ENCODE peak calls at places on chromosomes 5 and 9, in ten cellular contexts. H is kidney; X is pancreas; T is CD8-positive, alpha-beta memory T cell; Q is transverse colon; J is GM23248; Z is left ventricle myocardium inferior; N is aorta; P is CD4-positive, CD25-positive, alpha-beta regulatory T cell; A is heart left ventricle. R is an unnamed sample.

GRCh38 chr9:128116104-128117083 is 11.1 kb downstream of the PTGES2 start:
- DNase-seq in H (peak; percentile 60), X (no peak), T (no peak), Q (peak; percentile 24), J (no peak), Z (no peak), N (peak; percentile 73), P (no peak), A (peak; percentile 22), R (peak; percentile 33)

GRCh38 chr5:55407059-55407684 is 99.4 kb downstream of the MTREX start:
- DNase-seq in H (no peak), X (no peak), T (no peak), Q (no peak), J (peak; percentile 76), Z (no peak), N (no peak), P (no peak), A (no peak), R (no peak)

GRCh38 chr5:33409435-33410146 is 31.2 kb upstream of the TARS1 start:
- DNase-seq in H (no peak), X (no peak), T (no peak), Q (peak; percentile 57), J (peak; percentile 53), Z (peak; percentile 22), N (no peak), P (no peak), A (no peak), R (no peak)

GRCh38 chr5:21672911-21673310 is 1180.2 kb downstream of the CDH12 start:
- DNase-seq in H (no peak), X (no peak), T (no peak), Q (no peak), J (no peak), Z (no peak), N (no peak), P (no peak), A (no peak), R (no peak)

GRCh38 chr9:3007331-3007730 is 163.4 kb upstream of the PUM3 start:
- DNase-seq in H (no peak), X (no peak), T (no peak), Q (no peak), J (no peak), Z (no peak), N (no peak), P (no peak), A (no peak), R (peak; percentile 39)

GRCh38 chr9:110538169-110538568 is 41.4 kb downstream of the SVEP1 start:
- DNase-seq in H (no peak), X (no peak), T (no peak), Q (no peak), J (peak; percentile 56), Z (no peak), N (no peak), P (no peak), A (no peak), R (no peak)

GRCh38 chr9:105308448-105309412 is 64.3 kb downstream of the SLC44A1 start:
- DNase-seq in H (no peak), X (no peak), T (no peak), Q (no peak), J (no peak), Z (no peak), N (no peak), P (no peak), A (no peak), R (no peak)

GRCh38 chr5:175059687-175060194 is 335.4 kb downstream of the MSX2 start:
- DNase-seq in H (peak; percentile 68), X (no peak), T (no peak), Q (no peak), J (peak; percentile 6), Z (peak; percentile 36), N (peak; percentile 89), P (no peak), A (peak; percentile 41), R (peak; percentile 32)

GRCh38 chr9:136079211-136079915 is 15.7 kb downstream of the NACC2 start:
- DNase-seq in H (peak; percentile 63), X (peak; percentile 67), T (no peak), Q (no peak), J (no peak), Z (no peak), N (no peak), P (no peak), A (peak; percentile 45), R (no peak)

GRCh38 chr5:61599370-61600140 is 267.5 kb downstream of the ZSWIM6 start:
- DNase-seq in H (no peak), X (no peak), T (no peak), Q (no peak), J (peak; percentile 24), Z (no peak), N (no peak), P (no peak), A (no peak), R (no peak)

GRCh38 chr9:113602126-113603119 is 138.9 kb downstream of the RGS3 start:
- DNase-seq in H (peak; percentile 95), X (no peak), T (no peak), Q (peak; percentile 48), J (peak; percentile 94), Z (peak; percentile 81), N (peak; percentile 97), P (no peak), A (peak; percentile 87), R (peak; percentile 81)

GRCh38 chr5:171914939-171915338 is 91.5 kb downstream of the FBXW11 start:
- DNase-seq in H (no peak), X (no peak), T (no peak), Q (no peak), J (no peak), Z (no peak), N (no peak), P (no peak), A (no peak), R (no peak)

GRCh38 chr9:69389437-69389995 is 64.5 kb downstream of the ENTREP1 start:
- DNase-seq in H (no peak), X (no peak), T (no peak), Q (no peak), J (no peak), Z (no peak), N (no peak), P (no peak), A (no peak), R (no peak)

GRCh38 chr5:116388564-116389258 is 185.9 kb downstream of the SEMA6A start:
- DNase-seq in H (no peak), X (no peak), T (no peak), Q (no peak), J (no peak), Z (no peak), N (no peak), P (no peak), A (peak; percentile 51), R (no peak)

GRCh38 chr9:105911104-105911911 is 217.0 kb downstream of the TMEM38B start:
- DNase-seq in H (no peak), X (no peak), T (no peak), Q (no peak), J (no peak), Z (no peak), N (no peak), P (no peak), A (no peak), R (peak; percentile 61)

GRCh38 chr5:173310861-173311515 is 17.2 kb downstream of the STC2 start:
- DNase-seq in H (peak; percentile 70), X (no peak), T (no peak), Q (no peak), J (peak; percentile 63), Z (peak; percentile 58), N (peak; percentile 65), P (no peak), A (peak; percentile 62), R (no peak)

GRCh38 chr5:173311818-173312585 is 16.2 kb downstream of the STC2 start:
- DNase-seq in H (no peak), X (no peak), T (no peak), Q (no peak), J (no peak), Z (no peak), N (no peak), P (no peak), A (no peak), R (no peak)

GRCh38 chr5:173308226-173308625 is 20.0 kb downstream of the STC2 start:
- DNase-seq in H (no peak), X (no peak), T (no peak), Q (no peak), J (peak; percentile 17), Z (no peak), N (no peak), P (no peak), A (no peak), R (no peak)

GRCh38 chr5:173309731-173310130 is 18.5 kb downstream of the STC2 start:
- DNase-seq in H (peak; percentile 41), X (no peak), T (no peak), Q (no peak), J (no peak), Z (no peak), N (peak; percentile 40), P (no peak), A (no peak), R (no peak)

DNA sequence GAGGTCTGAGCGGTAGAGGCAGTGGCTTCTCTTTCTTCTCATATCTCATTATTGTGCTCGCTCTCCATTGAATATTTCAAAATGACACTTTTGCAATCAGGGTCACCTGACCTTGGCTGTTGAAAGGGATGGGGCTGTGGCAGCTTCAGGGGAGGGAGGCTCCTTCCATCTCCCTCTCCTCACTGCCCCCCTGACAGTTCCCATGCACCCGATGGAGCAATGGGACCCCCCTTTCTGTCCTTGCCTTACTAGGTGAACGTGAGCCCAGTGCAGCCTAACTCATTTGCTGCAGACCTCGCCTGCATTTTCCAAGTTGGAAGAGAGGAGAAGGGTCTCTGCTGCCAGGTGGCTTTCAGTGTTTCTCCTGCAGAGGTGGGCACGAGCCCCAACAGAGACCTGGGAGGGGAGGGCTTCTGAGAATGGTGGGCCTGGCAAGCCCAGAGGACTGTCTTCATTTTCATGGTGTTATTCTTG is 17.9 kb downstream of the STC2 start:
- DNase-seq in H (peak; percentile 58), X (no peak), T (no peak), Q (no peak), J (no peak), Z (no peak), N (peak; percentile 23), P (no peak), A (no peak), R (no peak)
- H3K4me1 ChIP-seq in H (peaks cover 3% of the 10 kb centered on the region), X (no peaks in the 10 kb centered on the region), T (no peaks in the 10 kb centered on the region), Q (peaks cover 5% of the 10 kb centered on the region), J (peaks cover 13% of the 10 kb centered on the region), Z (peaks cover 23% of the 10 kb centered on the region), N (no peaks in the 10 kb centered on the region), P (no peaks in the 10 kb centered on the region), A (peaks cover 24% of the 10 kb centered on the region), R (no peaks in the 10 kb centered on the region)

GRCh38 chr5:66178799-66179198 is 34.7 kb downstream of the SREK1 start:
- DNase-seq in H (no peak), X (no peak), T (no peak), Q (no peak), J (no peak), Z (no peak), N (no peak), P (no peak), A (no peak), R (no peak)
- H3K36me3 ChIP-seq in H (peaks cover 40% of the 10 kb centered on the region), X (no peaks in the 10 kb centered on the region), T (peaks cover 32% of the 10 kb centered on the region), Q (no peaks in the 10 kb centered on the region), J (peaks cover 70% of the 10 kb centered on the region), Z (peaks cover 70% of the 10 kb centered on the region), N (no peaks in the 10 kb centered on the region), P (peaks cover 62% of the 10 kb centered on the region), A (peaks cover 26% of the 10 kb centered on the region), R (no peaks in the 10 kb centered on the region)

GRCh38 chr5:1343315-1343751 is 1.6 kb downstream of the CLPTM1L start:
- DNase-seq in H (peak; percentile 43), X (peak; percentile 52), T (no peak), Q (no peak), J (peak; percentile 47), Z (no peak), N (peak; percentile 47), P (no peak), A (no peak), R (no peak)
- H3K4me3 ChIP-seq in H (peak overlapping the region; percentile 87), X (peak overlapping the region; percentile 89), T (no peak overlapping the region), Q (no peak overlapping the region), J (peak overlapping the region; percentile 94), Z (peak overlapping the region; percentile 98), N (no peak overlapping the region), P (peak overlapping the region; percentile 77), A (no peak overlapping the region), R (no peak overlapping the region)

GRCh38 chr9:112041536-112042243 is 133.4 kb downstream of the SUSD1 start:
- DNase-seq in H (peak; percentile 77), X (no peak), T (no peak), Q (no peak), J (peak; percentile 99), Z (no peak), N (no peak), P (no peak), A (peak; percentile 46), R (peak; percentile 82)
- H3K4me1 ChIP-seq in H (no peaks in the 10 kb centered on the region), X (no peaks in the 10 kb centered on the region), T (peaks cover 19% of the 10 kb centered on the region), Q (peaks cover 2% of the 10 kb centered on the region), J (peaks cover 79% of the 10 kb centered on the region), Z (peaks cover 10% of the 10 kb centered on the region), N (no peaks in the 10 kb centered on the region), P (peaks cover 24% of the 10 kb centered on the region), A (no peaks in the 10 kb centered on the region), R (peaks cover 44% of the 10 kb centered on the region)